ENCODE peak calls at places on chromosomes 4 and X, in seven cellular contexts. R, F, J, K, D, N and M are unnamed samples. For H3K36me3, H3K9me3 and H3K4me1, the result is how much of the 10 kb centered on the place peaks cover.

GRCh38 chr4:88812420-88812819 is 114.8 kb upstream of the NAP1L5 start:
- DNase-seq in R (no peak), F (no peak), J (no peak), K (no peak), D (no peak), N (no peak), M (no peak)

GRCh38 chrX:41655631-41656030 is 33.1 kb upstream of the GPR34 start:
- DNase-seq in R (no peak), F (no peak), J (no peak), K (no peak), D (no peak), N (peak), M (no peak)

GRCh38 chrX:123392921-123393320 is 208.8 kb downstream of the GRIA3 start:
- DNase-seq in R (no peak), F (no peak), J (no peak), K (no peak), D (no peak), N (peak), M (no peak)

GRCh38 chrX:96407043-96407442 is 277.6 kb upstream of the DIAPH2 start:
- DNase-seq in R (no peak), F (peak), J (no peak), K (no peak), D (peak), N (peak), M (peak)

GRCh38 chr4:92060333-92060732 is 243.4 kb upstream of the GRID2 start:
- DNase-seq in R (no peak), F (peak), J (no peak), K (no peak), D (no peak), N (no peak), M (no peak)

GRCh38 chrX:48516987-48517386 is 4.6 kb upstream of the EBP start:
- DNase-seq in R (no peak), F (no peak), J (no peak), K (no peak), D (no peak), N (no peak), M (no peak)

GRCh38 chr4:115219315-115219840 is 106.0 kb upstream of the NDST4 start:
- DNase-seq in R (no peak), F (peak), J (no peak), K (no peak), D (no peak), N (no peak), M (no peak)

GRCh38 chr4:106529348-106530033 is 160.9 kb upstream of the GIMD1 start:
- DNase-seq in R (no peak), F (no peak), J (no peak), K (no peak), D (no peak), N (peak), M (no peak)

GRCh38 chr4:94691552-94691951 is 66.2 kb upstream of the BMPR1B start:
- DNase-seq in R (no peak), F (no peak), J (no peak), K (no peak), D (no peak), N (no peak), M (no peak)

GRCh38 chr4:161827013-161827412 is 336.8 kb downstream of the FSTL5 start:
- DNase-seq in R (no peak), F (no peak), J (no peak), K (no peak), D (no peak), N (no peak), M (no peak)

GRCh38 chrX:87338510-87338909 is 179.1 kb upstream of the KLHL4 start:
- DNase-seq in R (no peak), F (no peak), J (no peak), K (no peak), D (no peak), N (peak), M (no peak)

GRCh38 chr4:16627999-16628398 is 270.4 kb downstream of the LDB2 start:
- DNase-seq in R (no peak), F (no peak), J (no peak), K (no peak), D (no peak), N (peak), M (no peak)

GRCh38 chr4:128796934-128797333 is 12.6 kb upstream of the JADE1 start:
- DNase-seq in R (no peak), F (no peak), J (no peak), K (no peak), D (no peak), N (no peak), M (no peak)

GRCh38 chrX:40170830-40171512 is 73.2 kb upstream of the BCOR start:
- DNase-seq in R (no peak), F (peak), J (no peak), K (no peak), D (peak), N (no peak), M (no peak)

GRCh38 chr4:184801781-184802180 is 24.0 kb downstream of the ACSL1 start:
- DNase-seq in R (no peak), F (no peak), J (no peak), K (no peak), D (peak), N (peak), M (no peak)

GRCh38 chr4:187782425-187782824 is 213.1 kb upstream of the ZFP42 start:
- DNase-seq in R (no peak), F (no peak), J (no peak), K (no peak), D (no peak), N (no peak), M (no peak)

GRCh38 chr4:18390655-18391369 is 369.3 kb upstream of the LCORL start:
- DNase-seq in R (no peak), F (no peak), J (no peak), K (no peak), D (no peak), N (peak), M (no peak)

GRCh38 chrX:109384569-109385174 is 97.2 kb downstream of the GUCY2F start:
- DNase-seq in R (no peak), F (no peak), J (peak), K (no peak), D (no peak), N (peak), M (no peak)

GRCh38 chr4:8699479-8700145 is 107.0 kb downstream of the CPZ start:
- DNase-seq in R (no peak), F (peak), J (peak), K (no peak), D (peak), N (no peak), M (no peak)

GRCh38 chr4:57103051-57103450 is 7.1 kb downstream of the IGFBP7 start:
- DNase-seq in R (no peak), F (no peak), J (no peak), K (no peak), D (peak), N (no peak), M (peak)

GRCh38 chr4:94635172-94635571 is 122.6 kb upstream of the BMPR1B start:
- DNase-seq in R (no peak), F (no peak), J (no peak), K (no peak), D (no peak), N (peak), M (no peak)

GRCh38 chrX:10198254-10198653 is 41.5 kb downstream of the CLCN4 start:
- DNase-seq in R (no peak), F (no peak), J (no peak), K (no peak), D (no peak), N (peak), M (no peak)

GRCh38 chrX:79079477-79079876 is 65.0 kb upstream of the GPR174 start:
- DNase-seq in R (no peak), F (no peak), J (no peak), K (no peak), D (no peak), N (no peak), M (no peak)

GRCh38 chr4:114272226-114272625 is 292.8 kb upstream of the ARSJ start:
- DNase-seq in R (no peak), F (no peak), J (no peak), K (no peak), D (no peak), N (peak), M (no peak)

GRCh38 chr4:151830168-151830567 is 69.4 kb upstream of the GATB start:
- DNase-seq in R (no peak), F (no peak), J (no peak), K (no peak), D (no peak), N (no peak), M (no peak)

GRCh38 chrX:78165425-78165824 is 26.0 kb upstream of the TAF9B start:
- DNase-seq in R (no peak), F (no peak), J (no peak), K (no peak), D (no peak), N (no peak), M (no peak)

GRCh38 chr4:184322328-184323025 is 104.8 kb upstream of the ENPP6 start:
- DNase-seq in R (no peak), F (no peak), J (no peak), K (no peak), D (no peak), N (no peak), M (no peak)

GRCh38 chrX:53281321-53281822 is at the start of gene IQSEC2:
- DNase-seq in R (peak), F (peak), J (peak), K (peak), D (peak), N (peak), M (peak)

GRCh38 chr4:164701665-164702064 is 52.3 kb upstream of the SMIM31 start:
- DNase-seq in R (no peak), F (no peak), J (no peak), K (no peak), D (no peak), N (no peak), M (no peak)

GRCh38 chrX:70332600-70332999 is 42.7 kb downstream of the KIF4A start:
- DNase-seq in R (no peak), F (no peak), J (no peak), K (no peak), D (no peak), N (no peak), M (no peak)

GRCh38 chrX:70336767-70337166 is 46.9 kb downstream of the KIF4A start:
- DNase-seq in R (no peak), F (no peak), J (no peak), K (no peak), D (no peak), N (no peak), M (no peak)

GRCh38 chrX:70338290-70338689 is 48.4 kb downstream of the KIF4A start:
- DNase-seq in R (no peak), F (no peak), J (no peak), K (no peak), D (no peak), N (no peak), M (no peak)
- H3K36me3 ChIP-seq in R (under half), F (under half), J (under half), K (under half), D (under half), N (under half), M (under half)

DNA sequence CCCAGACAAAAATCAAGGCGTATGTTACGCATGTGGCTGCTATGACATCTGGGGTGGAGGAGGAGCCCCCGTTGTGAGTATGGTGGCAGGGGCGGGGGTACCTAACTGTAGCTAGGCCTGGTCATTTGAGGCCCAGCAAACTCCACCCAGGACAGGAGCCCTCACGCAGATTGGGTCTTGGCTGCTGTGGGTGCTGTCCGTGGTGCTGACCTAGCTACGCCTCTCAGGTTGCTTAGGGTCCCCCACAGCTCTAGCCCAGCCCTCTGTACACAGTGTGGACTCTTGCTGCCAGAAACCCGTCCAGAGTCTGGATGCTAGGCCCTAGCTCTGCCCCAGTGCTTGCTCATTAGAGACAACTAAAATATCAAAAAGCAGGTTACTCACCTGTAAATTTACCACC is 146.7 kb upstream of the PSAPL1 start:
- DNase-seq in R (no peak), F (peak), J (no peak), K (no peak), D (no peak), N (peak), M (no peak)
- H3K9me3 ChIP-seq in R (under half), F (under half), J (under half), K (under half), D (under half), N (under half), M (half or more)

GRCh38 chr4:156778093-156778492 is 193.5 kb downstream of the PDGFC start:
- DNase-seq in R (no peak), F (no peak), J (no peak), K (no peak), D (no peak), N (peak), M (no peak)
- H3K4me1 ChIP-seq in R (under half), F (under half), J (under half), K (under half), D (under half), N (under half), M (under half)

GRCh38 chr4:1337951-1338751 is 8.9 kb upstream of the UVSSA start:
- DNase-seq in R (no peak), F (no peak), J (no peak), K (no peak), D (no peak), N (no peak), M (no peak)

GRCh38 chr4:1338752-1339414 is 8.1 kb upstream of the UVSSA start:
- DNase-seq in R (no peak), F (no peak), J (no peak), K (no peak), D (no peak), N (no peak), M (no peak)

GRCh38 chr4:1340181-1340747 is 6.7 kb upstream of the UVSSA start:
- DNase-seq in R (no peak), F (no peak), J (no peak), K (no peak), D (no peak), N (no peak), M (no peak)

GRCh38 chr4:1340861-1341260 is 6.1 kb upstream of the UVSSA start:
- DNase-seq in R (no peak), F (no peak), J (no peak), K (no peak), D (no peak), N (no peak), M (no peak)

DNA sequence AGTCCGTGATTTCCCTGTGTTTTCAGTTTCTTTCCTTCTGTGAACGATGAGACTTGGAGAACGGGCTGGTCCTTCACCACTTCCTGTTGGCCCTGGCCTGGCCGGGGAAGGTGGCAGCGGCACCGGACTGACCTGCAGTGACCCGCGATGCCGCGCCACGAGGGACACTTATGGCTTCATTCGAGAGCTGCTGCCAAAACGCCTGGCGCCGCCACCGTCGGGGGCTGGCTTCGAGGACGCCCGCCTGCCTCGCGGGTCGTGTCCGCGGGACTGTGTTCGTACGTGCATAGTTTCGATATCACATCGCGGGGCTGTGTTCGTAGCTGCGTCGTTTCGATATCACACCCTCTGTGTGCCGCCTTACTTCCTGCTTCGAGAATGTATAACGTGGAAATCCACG is 7.5 kb upstream of the UVSSA start:
- DNase-seq in R (no peak), F (no peak), J (no peak), K (no peak), D (no peak), N (no peak), M (no peak)
- H3K36me3 ChIP-seq in R (under half), F (half or more), J (under half), K (under half), D (under half), N (under half), M (half or more)

GRCh38 chr4:102478186-102478585 is 23.0 kb upstream of the NFKB1 start:
- DNase-seq in R (no peak), F (peak), J (peak), K (no peak), D (no peak), N (no peak), M (no peak)
- H3K9me3 ChIP-seq in R (under half), F (under half), J (under half), K (under half), D (under half), N (under half), M (half or more)

GRCh38 chr4:2593003-2593402 is 56.6 kb downstream of the FAM193A start:
- DNase-seq in R (no peak), F (no peak), J (no peak), K (no peak), D (no peak), N (no peak), M (no peak)

GRCh38 chr4:2587215-2587823 is 50.9 kb downstream of the FAM193A start:
- DNase-seq in R (no peak), F (no peak), J (no peak), K (no peak), D (no peak), N (no peak), M (no peak)

GRCh38 chr4:2588259-2588658 is 51.8 kb downstream of the FAM193A start:
- DNase-seq in R (no peak), F (no peak), J (no peak), K (no peak), D (no peak), N (no peak), M (no peak)

GRCh38 chr4:2592572-2592971 is 56.1 kb downstream of the FAM193A start:
- DNase-seq in R (no peak), F (peak), J (no peak), K (no peak), D (peak), N (no peak), M (no peak)

DNA sequence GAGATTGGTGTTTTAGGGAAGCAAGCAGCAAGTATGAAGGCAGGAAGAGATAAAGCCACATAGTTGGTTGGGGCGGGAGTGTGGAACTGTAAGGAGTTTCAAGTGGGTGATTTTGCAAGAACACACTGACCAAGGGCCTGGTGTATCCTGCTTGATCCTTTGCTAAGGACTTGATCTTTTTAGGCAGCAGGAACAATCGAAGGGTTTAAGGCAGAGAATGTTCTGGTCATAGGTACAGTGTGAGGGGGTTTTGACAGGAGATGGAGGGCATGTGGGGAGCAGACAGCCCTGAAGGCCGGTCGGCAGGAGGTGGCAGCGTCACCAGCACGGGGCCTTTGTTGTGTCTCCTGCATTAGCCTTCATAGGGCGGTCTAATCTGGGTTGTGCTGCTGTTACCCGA is 54.7 kb downstream of the FAM193A start:
- DNase-seq in R (no peak), F (peak), J (no peak), K (no peak), D (peak), N (peak), M (no peak)
- H3K4me1 ChIP-seq in R (under half), F (under half), J (under half), K (under half), D (under half), N (under half), M (half or more)

GRCh38 chr4:5788144-5788543 is 77.1 kb downstream of the EVC start:
- DNase-seq in R (no peak), F (no peak), J (no peak), K (no peak), D (peak), N (no peak), M (no peak)
- H3K36me3 ChIP-seq in R (under half), F (under half), J (under half), K (under half), D (under half), N (under half), M (under half)

DNA sequence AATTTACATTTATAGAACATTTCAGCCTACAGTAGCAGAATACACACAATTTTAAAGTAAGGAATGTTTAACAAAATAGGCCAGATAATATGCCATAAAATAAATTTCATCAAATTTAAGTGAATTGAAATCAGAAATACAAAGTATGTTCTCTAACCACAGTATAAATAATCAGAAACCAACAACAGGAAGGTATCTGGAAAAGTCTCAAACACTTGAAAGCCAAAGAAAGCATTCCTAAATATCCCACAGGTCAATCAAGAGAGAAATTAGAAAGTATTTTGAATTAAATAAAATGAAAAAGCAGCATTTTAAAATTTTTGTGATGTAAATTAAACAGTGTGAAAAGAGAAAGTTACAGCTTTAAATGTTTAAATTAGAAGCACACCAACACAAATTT is 899.2 kb downstream of the PDHA2 start:
- DNase-seq in R (no peak), F (no peak), J (no peak), K (no peak), D (no peak), N (peak), M (no peak)
- H3K9me3 ChIP-seq in R (under half), F (under half), J (under half), K (under half), D (under half), N (under half), M (under half)